ENCODE peak calls at places on chromosome X, in nine cellular contexts. Q is GM23338, Z is astrocyte of the spinal cord, P is GM20000, U is Caco-2, R is lower leg skin, B is AG09319, L is natural killer cell, H is heart right ventricle. A is an unnamed sample.
A peak's percentile ranks its signal among the peaks of the same experiment; 100 is the strongest.

GRCh38 chrX:120334603-120335002 is 23.3 kb upstream of the TMEM255A start:
- DNase-seq in H (no peak), L (no peak), R (no peak), P (no peak), Z (no peak), U (no peak), Q (no peak), B (no peak), A (no peak)

GRCh38 chrX:9130031-9130430 is 96.1 kb upstream of the FAM9B start:
- DNase-seq in P (no peak), L (no peak), Q (no peak), H (no peak), R (no peak), U (no peak), Z (no peak), B (no peak), A (no peak)

GRCh38 chrX:18983711-18984380 is at the start of gene PHKA2:
- DNase-seq in H (peak; percentile 51), R (peak; percentile 14), Z (no peak), U (peak; percentile 44), P (no peak), B (no peak), Q (peak; percentile 61), L (no peak), A (peak; percentile 23)

GRCh38 chrX:357693-358471 is 28.8 kb downstream of the PPP2R3B start:
- DNase-seq in B (no peak), Z (peak; percentile 29), U (no peak), L (no peak), H (no peak), Q (no peak), R (no peak), P (no peak), A (no peak)

GRCh38 chrX:112834016-112834855 is 6.4 kb downstream of the AMOT start:
- DNase-seq in Z (peak; percentile 75), U (no peak), R (no peak), Q (no peak), P (no peak), H (no peak), B (peak; percentile 61), L (no peak), A (no peak)

GRCh38 chrX:48460606-48461005 is 9.5 kb downstream of the SLC38A5 start:
- DNase-seq in P (peak; percentile 0), B (no peak), Q (no peak), R (no peak), Z (no peak), U (no peak), H (no peak), L (no peak), A (no peak)

GRCh38 chrX:6735235-6735634 is 200.3 kb upstream of the VCX3A start:
- DNase-seq in B (no peak), H (no peak), Z (no peak), Q (no peak), L (no peak), R (no peak), P (no peak), U (no peak), A (no peak)

GRCh38 chrX:38898261-38898660 is 97.0 kb downstream of the MID1IP1 start:
- DNase-seq in R (no peak), Z (no peak), H (no peak), B (no peak), Q (peak; percentile 13), U (no peak), L (no peak), P (no peak), A (no peak)

GRCh38 chrX:47144626-47145407 is at the start of the genes NDUFB11 and RBM10:
- DNase-seq in Z (peak; percentile 96), U (peak; percentile 94), H (peak; percentile 94), R (peak; percentile 90), Q (peak; percentile 95), L (peak; percentile 82), B (peak; percentile 87), P (peak; percentile 86), A (peak; percentile 76)
- TF ChIP-seq CTCF in Z (peak; percentile 61), U (peak; percentile 54), H (peak; percentile 63), R (peak; percentile 91), Q (peak; percentile 45), L (peak; percentile 43), B (peak; percentile 49), P (no peak), A (peak; percentile 66)

GRCh38 chrX:136339702-136340101 is 38.9 kb downstream of the ADGRG4 start:
- DNase-seq in L (no peak), U (no peak), R (no peak), B (no peak), Z (no peak), Q (no peak), P (no peak), H (no peak), A (no peak)

DNA sequence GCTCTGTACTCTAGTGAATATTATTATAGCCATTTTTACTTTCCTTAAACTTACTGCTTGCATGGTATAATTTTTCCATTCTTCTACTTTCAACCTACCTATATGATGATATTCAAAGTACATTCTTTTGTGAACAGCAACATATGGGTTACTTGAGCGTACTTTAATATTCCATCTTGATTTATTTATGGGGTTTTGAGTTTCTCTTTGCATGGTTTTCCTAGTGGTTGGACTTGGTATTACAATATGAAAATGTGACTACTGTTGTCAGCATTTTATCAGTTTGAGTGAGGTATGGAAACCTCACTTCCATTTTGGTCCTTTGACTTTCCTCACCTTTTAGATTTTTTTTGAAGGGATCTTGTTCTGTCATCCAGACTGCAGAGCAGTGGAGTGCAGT is 35.9 kb downstream of the ADGRG4 start:
- DNase-seq in P (no peak), Z (no peak), L (no peak), H (no peak), Q (peak; percentile 36), U (no peak), R (no peak), B (no peak), A (no peak)
- TF ChIP-seq CTCF in P (peak; percentile 8), Z (peak; percentile 28), L (peak; percentile 38), H (no peak), Q (no peak), U (no peak), R (no peak), B (peak; percentile 20), A (peak; percentile 47)

GRCh38 chrX:153477901-153478300 is 7.5 kb upstream of the HAUS7 start:
- DNase-seq in P (no peak), L (no peak), H (peak; percentile 8), Z (no peak), Q (no peak), U (no peak), R (no peak), B (no peak), A (no peak)

GRCh38 chrX:153477039-153477438 is 6.7 kb upstream of the HAUS7 start:
- DNase-seq in P (no peak), L (no peak), B (no peak), H (peak; percentile 38), Z (peak; percentile 67), R (no peak), Q (peak; percentile 54), U (no peak), A (no peak)

GRCh38 chrX:153476628-153477027 is 6.3 kb upstream of the HAUS7 start:
- DNase-seq in Z (peak; percentile 22), U (no peak), B (no peak), R (no peak), L (no peak), H (peak; percentile 52), Q (no peak), P (no peak), A (no peak)

GRCh38 chrX:153477458-153477857 is 7.1 kb upstream of the HAUS7 start:
- DNase-seq in Q (no peak), Z (no peak), H (no peak), L (no peak), P (no peak), R (no peak), U (no peak), B (no peak), A (no peak)

DNA sequence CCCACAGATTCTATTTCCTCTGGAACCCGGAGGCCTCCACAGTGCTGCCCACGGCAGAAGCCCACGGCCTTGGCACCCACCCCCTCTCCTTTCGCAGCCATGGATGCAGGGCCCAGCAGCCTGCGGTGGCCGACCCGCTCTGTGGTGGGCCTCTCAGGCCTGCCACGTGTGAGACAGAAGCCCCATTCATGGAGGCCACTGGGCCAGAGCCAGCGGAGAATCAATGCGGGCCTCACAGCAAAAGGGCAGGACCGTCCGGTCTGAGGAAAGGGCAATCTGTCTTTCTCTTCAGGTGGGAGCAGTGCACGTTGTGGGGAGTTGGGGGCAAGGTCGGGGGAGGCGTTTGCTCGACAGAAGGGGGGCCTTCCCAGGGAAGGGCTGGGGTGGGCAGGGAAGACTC is 8.4 kb upstream of the HAUS7 start:
- DNase-seq in R (no peak), H (no peak), U (no peak), Q (no peak), P (no peak), L (no peak), B (no peak), Z (no peak), A (no peak)
- TF ChIP-seq CTCF in R (no peak), H (no peak), U (no peak), Q (no peak), P (no peak), L (no peak), B (no peak), Z (no peak), A (no peak)

GRCh38 chrX:40170830-40171512 is 73.2 kb upstream of the BCOR start:
- DNase-seq in H (no peak), B (no peak), U (no peak), Z (no peak), R (no peak), Q (peak; percentile 17), L (no peak), P (no peak), A (no peak)

GRCh38 chrX:40167240-40168182 is 69.8 kb upstream of the BCOR start:
- DNase-seq in B (no peak), U (no peak), Z (no peak), R (no peak), H (no peak), L (no peak), P (no peak), Q (peak; percentile 85), A (no peak)

GRCh38 chrX:40171513-40172168 is 73.9 kb upstream of the BCOR start:
- DNase-seq in Z (peak; percentile 33), U (no peak), L (no peak), R (no peak), B (no peak), Q (no peak), P (peak; percentile 28), H (no peak), A (no peak)

GRCh38 chrX:40168183-40169015 is 70.6 kb upstream of the BCOR start:
- DNase-seq in B (no peak), Z (no peak), L (no peak), Q (no peak), H (no peak), R (no peak), P (no peak), U (no peak), A (no peak)

DNA sequence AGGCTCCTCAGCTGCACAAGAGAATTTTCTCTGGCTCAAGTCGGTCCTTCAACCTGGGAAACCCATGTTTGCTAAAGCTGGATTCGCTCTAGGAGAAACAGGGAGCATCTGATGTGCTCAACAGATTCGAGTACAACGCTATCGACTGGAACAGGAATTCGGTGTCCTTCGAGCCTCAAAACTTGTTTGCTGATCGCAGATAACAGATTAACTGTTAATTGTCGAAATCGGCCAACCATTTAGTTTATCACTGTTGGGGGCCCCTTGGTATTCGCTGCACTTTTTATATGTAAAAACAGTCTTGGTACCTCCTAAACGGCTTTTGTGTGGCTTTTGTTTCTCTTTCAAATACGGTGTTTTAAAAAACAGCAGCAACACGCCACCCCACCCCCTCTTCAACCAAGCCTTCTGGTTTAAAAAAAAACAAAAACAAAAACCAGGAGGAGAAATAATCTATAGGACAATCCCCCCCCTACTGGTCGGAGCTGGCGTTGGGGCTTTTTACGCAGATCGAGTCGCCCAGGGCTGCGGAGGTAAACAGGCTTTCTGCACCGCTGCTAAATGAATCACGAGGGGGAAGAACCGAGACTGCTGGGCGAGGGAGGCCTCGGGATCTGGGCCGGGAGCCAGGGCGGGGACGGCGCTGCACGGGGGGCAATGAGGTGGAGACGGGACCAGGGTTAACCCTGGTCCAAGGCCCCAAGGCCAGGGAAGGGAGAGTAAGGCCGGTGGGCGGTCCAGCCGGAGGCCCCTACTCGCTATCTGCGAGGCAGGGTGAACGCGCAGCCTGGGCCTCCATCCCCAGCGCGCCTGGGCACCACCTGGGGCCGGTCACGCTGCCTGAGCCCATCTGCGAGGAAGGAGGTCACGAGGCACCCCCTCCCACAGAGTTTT is 71.7 kb upstream of the BCOR start:
- DNase-seq in P (peak; percentile 81), Q (peak; percentile 90), Z (peak; percentile 81), L (peak; percentile 60), U (peak; percentile 68), H (no peak), R (no peak), B (no peak), A (no peak)
- TF ChIP-seq CTCF in P (peak; percentile 34), Q (peak; percentile 50), Z (peak; percentile 61), L (peak; percentile 15), U (peak; percentile 51), H (no peak), R (no peak), B (peak; percentile 41), A (peak; percentile 56)

A was measured in progenitor cell of endocrine pancreas.